ENCODE peak calls at places on chromosome X, in five cellular contexts. X is GM12865, Z is ovary, R is brain microvascular endothelial cell, J is astrocyte of the spinal cord. P is an unnamed sample.

GRCh38 chrX:12881914-12882313 is 15.0 kb downstream of the TLR7 start:
- DNase-seq in X (no peak), Z (no peak), R (no peak), J (no peak), P (no peak)

GRCh38 chrX:72396117-72396516 is 90.4 kb upstream of the CITED1 start:
- DNase-seq in X (no peak), Z (no peak), R (no peak), J (no peak), P (peak)

GRCh38 chrX:54066841-54067240 is 22.6 kb upstream of the PHF8 start:
- DNase-seq in X (no peak), Z (no peak), R (no peak), J (peak), P (no peak)

GRCh38 chrX:40434947-40435346 is 145.8 kb upstream of the ATP6AP2 start:
- DNase-seq in X (no peak), Z (peak), R (no peak), J (peak), P (peak)

GRCh38 chrX:26918633-26919032 is 544.5 kb downstream of the PPP4R3C start:
- DNase-seq in X (peak), Z (no peak), R (peak), J (no peak), P (peak)

GRCh38 chrX:123188081-123188480 is 4.0 kb downstream of the GRIA3 start:
- DNase-seq in X (no peak), Z (no peak), R (no peak), J (no peak), P (no peak)

GRCh38 chrX:40749874-40750273 is 14.5 kb upstream of the MED14 start:
- DNase-seq in X (peak), Z (no peak), R (no peak), J (no peak), P (no peak)

GRCh38 chrX:24241822-24242648 is 71.8 kb downstream of the SUPT20HL2 start:
- DNase-seq in X (peak), Z (no peak), R (peak), J (peak), P (peak)

GRCh38 chrX:103861200-103861599 is 29.1 kb upstream of the RAB9B start:
- DNase-seq in X (no peak), Z (no peak), R (no peak), J (no peak), P (no peak)

GRCh38 chrX:49041683-49042529 is 1.3 kb downstream of the TFE3 start:
- DNase-seq in X (peak), Z (no peak), R (peak), J (peak), P (peak)

GRCh38 chrX:7143076-7143475 is 4.4 kb upstream of the STS start:
- DNase-seq in X (no peak), Z (no peak), R (no peak), J (no peak), P (no peak)

GRCh38 chrX:2325076-2325784 is 175.5 kb downstream of the DHRSX start:
- DNase-seq in X (peak), Z (peak), R (peak), J (peak), P (peak)

GRCh38 chrX:37765507-37765906 is 14.4 kb upstream of the CYBB start:
- DNase-seq in X (no peak), Z (no peak), R (no peak), J (no peak), P (no peak)

GRCh38 chrX:11329016-11329415 is 35.8 kb downstream of the AMELX start:
- DNase-seq in X (no peak), Z (no peak), R (no peak), J (no peak), P (no peak)

GRCh38 chrX:155967653-155968052 is 29.8 kb upstream of the IL9R start:
- DNase-seq in X (no peak), Z (no peak), R (no peak), J (no peak), P (no peak)

GRCh38 chrX:52263417-52263816 is 78.7 kb downstream of the MAGED4 start:
- DNase-seq in X (no peak), Z (no peak), R (no peak), J (no peak), P (no peak)

GRCh38 chrX:52261125-52261462 is 76.4 kb downstream of the MAGED4 start:
- DNase-seq in X (no peak), Z (no peak), R (no peak), J (no peak), P (no peak)

GRCh38 chrX:52265713-52266112 is 81.0 kb downstream of the MAGED4 start:
- DNase-seq in X (no peak), Z (no peak), R (no peak), J (no peak), P (no peak)

GRCh38 chrX:52261463-52262194 is 76.9 kb downstream of the MAGED4 start:
- DNase-seq in X (peak), Z (peak), R (peak), J (peak), P (peak)

GRCh38 chrX:52262195-52262546 is 77.5 kb downstream of the MAGED4 start:
- DNase-seq in X (no peak), Z (no peak), R (no peak), J (peak), P (no peak)
- H3K4me3 ChIP-seq in X (peak), Z (peak), R (peak), J (peak), P (peak)

DNA sequence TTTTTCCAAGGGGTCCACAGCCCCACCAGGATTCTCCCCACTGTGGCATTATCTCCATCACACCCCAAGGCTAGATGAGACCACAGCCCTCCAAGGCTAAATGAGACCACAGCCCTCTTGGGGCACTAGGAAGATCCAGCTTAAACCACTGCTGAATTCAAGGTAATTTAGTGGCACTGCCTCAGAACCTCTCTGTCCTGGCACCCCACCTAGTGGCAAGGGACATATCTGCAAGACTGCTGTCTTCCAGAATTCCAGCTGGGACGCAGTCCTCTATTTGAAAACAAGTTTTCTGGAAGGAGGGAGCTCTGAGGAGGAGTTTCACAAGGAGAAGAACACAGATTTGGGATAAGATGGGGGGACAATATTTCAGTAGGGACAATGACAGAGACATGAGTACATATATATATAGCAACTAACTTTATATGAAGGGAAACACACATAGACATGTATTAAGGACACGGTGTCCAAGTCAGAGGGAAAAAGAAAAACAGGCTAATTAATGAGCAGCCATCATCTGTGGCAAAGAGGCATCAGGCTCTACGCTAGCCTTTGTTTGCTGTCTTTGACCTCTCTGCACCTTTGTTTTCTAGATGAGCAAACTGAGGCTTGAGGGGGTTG is 9.3 kb downstream of the CETN2 start:
- DNase-seq in X (peak), Z (no peak), R (peak), J (no peak), P (peak)
- TF ChIP-seq CTCF in X (peak), Z (no peak), R (peak), J (peak), P (peak)

DNA sequence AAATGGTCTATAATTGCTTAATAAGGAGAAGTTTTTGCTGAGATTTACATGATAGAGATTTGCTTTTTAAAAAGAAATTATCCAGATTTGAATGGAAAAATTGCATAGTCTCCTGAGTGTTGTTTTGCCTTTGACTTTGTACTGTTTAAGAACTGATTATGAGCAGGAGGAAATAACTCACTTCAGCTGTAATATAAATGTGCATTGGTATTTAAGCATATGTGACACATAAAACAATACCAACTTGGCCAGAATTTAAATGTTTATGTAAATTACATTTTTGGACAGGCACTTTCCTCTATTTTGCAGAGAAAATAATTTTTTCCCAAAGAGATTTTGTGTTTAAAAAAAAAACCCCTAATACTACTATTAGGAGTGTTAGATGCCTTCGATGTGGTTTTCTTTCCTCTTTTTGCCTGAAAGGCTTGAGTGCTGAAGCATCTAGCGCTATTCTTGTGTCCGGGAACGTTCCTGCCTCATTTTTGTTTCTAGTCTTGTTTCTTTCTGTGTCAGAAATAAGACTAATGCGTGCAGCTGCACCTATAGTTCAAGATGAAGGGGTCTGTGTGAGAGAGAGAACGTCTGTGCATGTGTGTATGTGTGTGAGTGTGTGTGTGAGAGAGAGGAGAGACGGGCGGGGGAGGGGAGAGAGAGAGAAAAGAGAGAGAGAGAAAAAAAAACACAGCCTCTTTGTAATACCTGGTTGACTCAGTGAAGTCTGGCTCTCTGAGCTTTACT is 60.8 kb downstream of the TBL1X start:
- DNase-seq in X (peak), Z (no peak), R (no peak), J (peak), P (no peak)
- H3K4me3 ChIP-seq in X (no peak), Z (no peak), R (no peak), J (no peak), P (no peak)

GRCh38 chrX:138986235-138986634 is 274.7 kb upstream of the FGF13 start:
- DNase-seq in X (no peak), Z (no peak), R (no peak), J (peak), P (no peak)
- TF ChIP-seq CTCF in X (no peak), Z (no peak), R (no peak), J (no peak), P (no peak)

GRCh38 chrX:53049127-53049517 is 533 bp downstream of the GPR173 start:
- DNase-seq in X (no peak), Z (no peak), R (no peak), J (no peak), P (no peak)
- H3K4me3 ChIP-seq in X (no peak), Z (peak), R (peak), J (peak), P (peak)

DNA sequence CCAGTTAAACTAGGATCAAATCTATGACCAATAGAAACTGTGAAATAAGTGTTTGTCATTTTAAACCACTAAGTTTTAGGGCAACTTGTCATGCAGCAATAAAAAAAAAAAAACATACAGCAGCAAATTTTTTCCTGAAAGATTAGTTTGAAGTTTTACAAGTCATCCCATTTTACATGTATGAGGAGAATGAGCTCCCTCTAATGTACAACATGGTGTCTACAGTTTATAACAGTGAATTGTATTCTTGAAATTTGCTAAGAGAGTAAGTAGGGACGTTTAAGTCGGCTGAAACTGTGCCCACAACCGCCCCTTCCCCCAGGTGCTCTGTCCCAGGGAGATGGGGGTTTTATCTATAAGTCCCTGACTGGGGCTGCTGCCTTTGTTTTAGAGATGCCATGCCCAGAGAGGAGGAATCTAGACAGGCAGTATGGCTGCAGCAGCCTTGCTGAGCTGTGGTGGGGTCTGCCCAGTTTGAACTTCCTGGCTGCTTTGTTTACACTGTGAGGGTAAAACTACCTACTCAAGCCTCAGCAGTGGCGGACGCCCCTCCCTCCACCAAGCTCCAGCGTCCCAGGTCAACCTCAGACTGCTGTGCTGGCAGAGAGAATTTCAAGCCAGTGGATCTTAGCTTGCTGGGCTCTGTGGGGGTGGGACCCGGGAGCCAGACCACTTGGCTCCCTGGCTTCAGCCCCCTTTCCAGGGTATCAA is 499.3 kb upstream of the CT83 start:
- DNase-seq in X (no peak), Z (no peak), R (no peak), J (no peak), P (peak)
- TF ChIP-seq CTCF in X (no peak), Z (no peak), R (no peak), J (no peak), P (no peak)

GRCh38 chrX:120365968-120366367 is 4.1 kb downstream of the ATP1B4 start:
- DNase-seq in X (no peak), Z (no peak), R (no peak), J (no peak), P (no peak)

GRCh38 chrX:120357186-120357585 is 4.7 kb upstream of the ATP1B4 start:
- DNase-seq in X (no peak), Z (no peak), R (no peak), J (no peak), P (no peak)

GRCh38 chrX:120358687-120359086 is 3.2 kb upstream of the ATP1B4 start:
- DNase-seq in X (no peak), Z (no peak), R (peak), J (peak), P (peak)

GRCh38 chrX:120365320-120365719 is 3.4 kb downstream of the ATP1B4 start:
- DNase-seq in X (peak), Z (peak), R (no peak), J (no peak), P (peak)

GRCh38 chrX:120361906-120362305 is at the start of gene ATP1B4:
- DNase-seq in X (no peak), Z (no peak), R (no peak), J (no peak), P (no peak)
- H3K4me3 ChIP-seq in X (no peak), Z (no peak), R (no peak), J (no peak), P (no peak)

GRCh38 chrX:153441981-153442380 is 3.9 kb downstream of the TREX2 start:
- DNase-seq in X (no peak), Z (no peak), R (no peak), J (no peak), P (no peak)
- TF ChIP-seq CTCF in X (no peak), Z (no peak), R (no peak), J (no peak), P (no peak)

GRCh38 chrX:100649550-100650356 is 5.8 kb downstream of the SRPX2 start:
- DNase-seq in X (no peak), Z (peak), R (peak), J (peak), P (peak)

GRCh38 chrX:100645106-100645505 is 1.1 kb downstream of the SRPX2 start:
- DNase-seq in X (no peak), Z (no peak), R (no peak), J (no peak), P (peak)

GRCh38 chrX:100648601-100649417 is 4.8 kb downstream of the SRPX2 start:
- DNase-seq in X (no peak), Z (peak), R (peak), J (peak), P (peak)

GRCh38 chrX:100647739-100648138 is 3.7 kb downstream of the SRPX2 start:
- DNase-seq in X (no peak), Z (no peak), R (no peak), J (no peak), P (peak)

DNA sequence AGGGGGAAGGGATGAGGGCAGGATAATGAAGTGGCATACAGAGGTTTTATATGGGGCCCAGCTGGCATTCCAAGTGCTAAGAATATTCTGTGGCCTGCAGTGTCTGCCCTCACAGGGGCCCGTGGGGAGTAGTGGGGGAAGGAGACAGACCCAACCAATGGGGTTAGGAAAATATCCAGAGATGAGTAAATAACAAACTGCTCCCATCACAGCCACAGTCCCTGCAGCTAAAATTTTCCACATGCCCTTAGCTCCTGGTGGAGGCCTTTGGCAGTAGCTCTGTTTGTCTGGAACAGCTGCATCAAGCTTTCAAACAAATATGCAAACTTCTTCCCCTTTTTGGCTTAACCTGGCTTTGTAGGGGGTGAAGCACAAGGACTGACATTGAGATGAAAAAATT is 3.1 kb downstream of the SRPX2 start:
- DNase-seq in X (no peak), Z (no peak), R (no peak), J (peak), P (peak)
- H3K4me3 ChIP-seq in X (no peak), Z (no peak), R (no peak), J (no peak), P (peak)